ENCODE peak calls at places on chromosomes 2 and 18, in four cellular contexts. C is RPMI7951; D is GM13977; A is activated naive CD4-positive, alpha-beta T cell treated with anti-CD3 and anti-CD28 coated beads, Interleukin-2, amount 10 ng/mL, durations not matched to agents 7 days and 5 days. K is an unnamed sample.

GRCh38 chr2:240599141-240599583 is 12.6 kb downstream of the CAPN10 start:
- DNase-seq in C (no peak), D (no peak), A (peak), K (no peak)

GRCh38 chr18:71942433-71942832 is 601.7 kb downstream of the CBLN2 start:
- DNase-seq in C (no peak), D (no peak), A (no peak), K (no peak)

GRCh38 chr2:84395819-84396218 is 63.3 kb downstream of the SUCLG1 start:
- DNase-seq in C (peak), D (no peak), A (no peak), K (no peak)

GRCh38 chr2:138476186-138476585 is 25.4 kb upstream of the SPOPL start:
- DNase-seq in C (no peak), D (no peak), A (no peak), K (no peak)

GRCh38 chr2:219056896-219057708 is 3.6 kb downstream of the IHH start:
- DNase-seq in C (no peak), D (no peak), A (no peak), K (no peak)

GRCh38 chr2:46306988-46307655 is 9.9 kb downstream of the EPAS1 start:
- DNase-seq in C (no peak), D (no peak), A (no peak), K (no peak)

GRCh38 chr2:99821572-99822369 is 320.6 kb downstream of the AFF3 start:
- DNase-seq in C (peak), D (no peak), A (no peak), K (no peak)

GRCh38 chr18:80175451-80176235 is 66.6 kb downstream of the ADNP2 start:
- DNase-seq in C (no peak), D (no peak), A (peak), K (no peak)